ENCODE peak calls at places on chromosome 15, in nine cellular contexts. H is cardiac fibroblast, Y is tibial nerve, B is foreskin fibroblast, R is IMR-90, U is WERI-Rb-1, G is nephron progenitor cell, L is kidney, Z is GM12865. J is an unnamed sample.

GRCh38 chr15:96323250-96324162 is 7.0 kb upstream of the NR2F2 start:
- DNase-seq in Y (no peak), G (no peak), R (no peak), U (no peak), B (no peak), L (peak), H (peak), Z (no peak), J (no peak)

GRCh38 chr15:79436037-79436780 is 4.1 kb downstream of the MINAR1 start:
- DNase-seq in Z (no peak), R (peak), U (no peak), L (no peak), Y (no peak), H (no peak), G (no peak), B (no peak), J (no peak)

GRCh38 chr15:40595773-40596172 is 1.7 kb downstream of the KNL1 start:
- DNase-seq in H (no peak), Z (no peak), U (no peak), L (no peak), B (no peak), G (no peak), R (no peak), Y (no peak), J (no peak)

GRCh38 chr15:61888074-61888780 is 172.0 kb downstream of the VPS13C start:
- DNase-seq in B (no peak), Z (no peak), Y (no peak), H (peak), L (no peak), U (no peak), R (peak), G (no peak), J (no peak)

GRCh38 chr15:88917764-88918163 is 4.6 kb upstream of the MFGE8 start:
- DNase-seq in B (no peak), G (no peak), Y (no peak), L (no peak), H (no peak), U (no peak), Z (no peak), R (no peak), J (no peak)

GRCh38 chr15:67025719-67026118 is 39.7 kb upstream of the SMAD3 start:
- DNase-seq in B (peak), U (no peak), R (peak), H (peak), G (no peak), L (peak), Y (peak), Z (no peak), J (peak)

GRCh38 chr15:60787737-60788513 is 309.0 kb upstream of the ICE2 start:
- DNase-seq in G (no peak), B (no peak), L (no peak), H (peak), Y (no peak), R (no peak), U (no peak), Z (peak), J (no peak)

GRCh38 chr15:30940359-30940758 is 36.6 kb downstream of the FAN1 start:
- DNase-seq in Z (no peak), G (no peak), Y (no peak), U (no peak), R (no peak), L (no peak), H (no peak), B (no peak), J (no peak)

GRCh38 chr15:91522609-91523332 is 330.7 kb upstream of the SLCO3A1 start:
- DNase-seq in L (no peak), Y (no peak), Z (no peak), R (peak), G (no peak), B (peak), H (peak), U (no peak), J (no peak)
- TF ChIP-seq CTCF in L (no peak), Y (no peak), Z (no peak), R (peak), G (no peak), B (peak), H (peak), U (peak), J (no peak)

GRCh38 chr15:58447244-58448010 is 15.6 kb downstream of the LIPC start:
- DNase-seq in L (no peak), H (peak), U (no peak), B (peak), Z (peak), Y (no peak), R (peak), G (no peak), J (peak)
- TF ChIP-seq CTCF in L (no peak), H (no peak), U (no peak), B (no peak), Z (no peak), Y (no peak), R (no peak), G (no peak), J (no peak)

GRCh38 chr15:69502470-69503045 is 49.9 kb downstream of the RPLP1 start:
- DNase-seq in Z (no peak), L (no peak), G (no peak), R (no peak), U (no peak), B (no peak), Y (no peak), H (no peak), J (no peak)
- TF ChIP-seq CTCF in Z (peak), L (no peak), G (no peak), R (no peak), U (peak), B (peak), Y (no peak), H (peak), J (no peak)

GRCh38 chr15:38190501-38190900 is 62.1 kb upstream of the SPRED1 start:
- DNase-seq in B (no peak), U (no peak), R (no peak), H (no peak), L (no peak), G (no peak), Y (no peak), Z (no peak), J (no peak)
- TF ChIP-seq CTCF in B (no peak), U (no peak), R (no peak), H (no peak), L (no peak), G (no peak), Y (no peak), Z (no peak), J (no peak)

J was measured in lower leg skin.